ENCODE peak calls at places on chromosome 14, in four cellular contexts. D is K562, F is HepG2, M is H1. S is an unnamed sample.

GRCh38 chr14:95524706-95525512 is 8.5 kb upstream of the SYNE3 start:
- DNase-seq in F (peak), M (no peak), D (no peak), S (no peak)

GRCh38 chr14:70698288-70698687 is 56.6 kb downstream of the TTC9 start:
- DNase-seq in D (peak), F (peak), M (no peak), S (peak)

GRCh38 chr14:32524609-32525391 is 195.7 kb downstream of the AKAP6 start:
- DNase-seq in D (no peak), F (no peak), M (no peak), S (no peak)

GRCh38 chr14:37864861-37865718 is 269.7 kb downstream of the TTC6 start:
- DNase-seq in D (no peak), F (peak), M (no peak), S (peak)

GRCh38 chr14:92959189-92959531 is 36.2 kb downstream of the CHGA start:
- DNase-seq in M (no peak), F (no peak), D (no peak), S (no peak)

GRCh38 chr14:72049462-72049861 is 117.2 kb downstream of the RGS6 start:
- DNase-seq in M (no peak), F (no peak), D (no peak), S (no peak)

GRCh38 chr14:35277179-35277578 is 15.0 kb upstream of the PSMA6 start:
- DNase-seq in M (no peak), F (no peak), D (no peak), S (no peak)

GRCh38 chr14:104342435-104343293 is 204.3 kb downstream of the KIF26A start:
- DNase-seq in D (no peak), M (peak), F (no peak), S (no peak)

GRCh38 chr14:74257078-74257987 is 18.1 kb downstream of the VSX2 start:
- DNase-seq in M (peak), F (no peak), D (peak), S (peak)

GRCh38 chr14:53652068-53652467 is 304.6 kb downstream of the BMP4 start:
- DNase-seq in F (no peak), D (no peak), M (no peak), S (no peak)

GRCh38 chr14:61690982-61691381 is 4.3 kb upstream of the HIF1A start:
- DNase-seq in D (no peak), M (no peak), F (no peak), S (no peak)

GRCh38 chr14:102795060-102795925 is 18.0 kb downstream of the TRAF3 start:
- DNase-seq in D (no peak), F (peak), M (no peak), S (peak)

GRCh38 chr14:24356208-24356607 is 11.8 kb upstream of the NFATC4 start:
- DNase-seq in D (no peak), M (no peak), F (no peak), S (no peak)

GRCh38 chr14:100761481-100761880 is 34.8 kb downstream of the DLK1 start:
- DNase-seq in F (no peak), M (no peak), D (no peak), S (no peak)

GRCh38 chr14:88802596-88802995 is 9.8 kb upstream of the EML5 start:
- DNase-seq in D (no peak), M (no peak), F (no peak), S (no peak)

GRCh38 chr14:64541261-64541970 is 875 bp downstream of the HSPA2 start:
- DNase-seq in F (no peak), D (no peak), M (peak), S (peak)

GRCh38 chr14:68784995-68785816 is 7.7 kb downstream of the ZFP36L1 start:
- DNase-seq in F (no peak), D (no peak), M (peak), S (peak)

GRCh38 chr14:85762523-85762922 is 232.6 kb downstream of the FLRT2 start:
- DNase-seq in M (no peak), F (no peak), D (no peak), S (no peak)

GRCh38 chr14:101233861-101234587 is 327.3 kb upstream of the DIO3 start:
- DNase-seq in F (no peak), D (no peak), M (no peak), S (no peak)

GRCh38 chr14:22545842-22546721 is 42.9 kb downstream of the DAD1 start:
- DNase-seq in M (no peak), D (no peak), F (no peak), S (no peak)
- TF ChIP-seq RNF2 in M (no peak), D (no peak), F (no peak), S (no peak)

GRCh38 chr14:90853116-90853515 is 36.9 kb upstream of the TTC7B start:
- DNase-seq in D (no peak), F (no peak), M (no peak), S (no peak)

GRCh38 chr14:90857866-90858265 is 41.6 kb upstream of the TTC7B start:
- DNase-seq in D (no peak), M (no peak), F (no peak), S (no peak)

DNA sequence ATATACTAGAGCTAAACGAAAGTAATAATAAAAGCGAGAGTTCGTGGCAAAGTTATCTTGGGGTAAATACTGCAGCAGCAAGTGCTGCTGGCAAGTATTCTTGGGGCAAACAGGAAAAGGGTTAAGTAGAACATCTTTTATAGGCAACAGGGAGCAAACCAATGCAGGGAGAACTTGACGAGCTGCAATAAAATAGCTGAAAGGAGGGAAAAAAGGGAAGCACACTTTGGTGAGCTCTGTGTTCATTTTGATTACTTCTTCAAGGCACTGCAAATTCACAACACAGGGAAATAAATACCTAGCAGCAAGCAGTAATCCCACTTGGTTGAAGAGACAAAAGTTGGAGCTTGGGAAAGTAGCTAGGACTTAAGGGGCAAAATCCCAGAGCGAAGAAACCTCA is 42.3 kb upstream of the TTC7B start:
- DNase-seq in D (no peak), M (peak), F (no peak), S (no peak)
- TF ChIP-seq RNF2 in D (no peak), M (no peak), F (no peak), S (no peak)

DNA sequence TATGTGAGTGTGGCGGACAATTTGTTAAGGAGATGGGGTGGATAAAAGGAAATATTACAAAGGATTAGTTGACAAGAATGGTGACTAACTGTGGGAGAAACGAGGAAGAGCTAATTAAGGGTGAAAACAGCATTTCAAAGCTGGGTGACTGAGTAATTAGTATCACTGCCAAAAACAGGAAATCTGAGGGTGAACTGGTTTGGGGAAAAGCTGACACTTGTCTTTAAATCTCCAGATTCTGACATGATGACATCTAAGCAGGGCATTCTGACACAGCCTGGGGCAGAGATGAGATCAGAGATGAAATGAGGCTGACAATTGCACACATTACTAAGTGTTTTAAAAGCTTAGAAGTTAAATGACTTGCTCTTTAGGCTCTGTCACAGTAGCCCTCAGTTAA is 42.5 kb upstream of the CCDC175 start:
- DNase-seq in M (no peak), F (no peak), D (no peak), S (no peak)
- TF ChIP-seq RNF2 in M (no peak), F (no peak), D (no peak), S (no peak)

DNA sequence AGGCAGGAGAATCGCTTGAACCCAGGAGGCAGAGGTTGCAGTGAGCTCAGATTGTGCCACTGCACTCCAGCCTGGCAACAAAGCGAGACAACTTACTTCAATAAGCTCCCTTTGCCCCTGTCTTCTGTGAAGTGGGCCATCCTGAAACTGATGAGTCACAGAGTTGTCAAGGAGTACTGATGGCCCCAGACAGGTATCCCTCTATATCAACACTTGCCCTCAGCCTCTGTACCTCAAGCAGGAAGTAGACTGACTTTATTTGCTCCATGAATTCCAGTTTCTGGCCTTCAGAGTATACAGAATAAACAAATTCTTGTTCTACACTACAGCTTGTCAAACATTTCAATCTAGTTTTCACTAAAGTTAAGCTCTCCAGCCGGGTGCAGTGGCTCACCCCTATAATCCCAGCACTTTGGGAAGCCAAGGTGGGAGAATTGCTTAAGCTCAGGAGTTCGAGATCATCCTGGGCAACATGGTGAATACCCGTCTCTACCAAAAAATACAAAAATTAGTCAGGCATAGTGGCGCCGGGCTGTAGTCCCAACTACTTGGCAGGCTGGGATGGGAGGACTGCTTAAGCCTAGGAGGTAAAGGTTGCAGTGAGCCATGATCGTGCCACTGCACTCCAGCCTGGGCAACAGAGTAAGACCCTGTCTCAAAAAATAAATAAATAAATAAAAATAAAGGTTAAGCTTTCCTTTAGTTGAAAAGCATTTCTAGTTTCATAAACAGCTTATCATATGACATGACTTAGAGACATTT is 16.4 kb upstream of the LRP10 start:
- DNase-seq in F (peak), D (no peak), M (no peak), S (no peak)
- TF ChIP-seq RNF2 in F (no peak), D (no peak), M (no peak), S (no peak)

GRCh38 chr14:97602438-97603117 is 805.4 kb downstream of the VRK1 start:
- DNase-seq in F (no peak), D (no peak), M (no peak), S (no peak)
- TF ChIP-seq RNF2 in F (no peak), D (no peak), M (no peak), S (no peak)

GRCh38 chr14:98168196-98168985 is 1103.6 kb downstream of the BCL11B start:
- DNase-seq in F (no peak), D (no peak), M (no peak), S (no peak)
- TF ChIP-seq RNF2 in F (no peak), D (no peak), M (no peak), S (no peak)

GRCh38 chr14:75831971-75832370 is 149.8 kb downstream of the TGFB3 start:
- DNase-seq in F (no peak), D (peak), M (no peak), S (no peak)

GRCh38 chr14:75829316-75829715 is 152.5 kb downstream of the TGFB3 start:
- DNase-seq in D (no peak), M (no peak), F (no peak), S (no peak)

GRCh38 chr14:75833326-75834020 is 148.3 kb downstream of the TGFB3 start:
- DNase-seq in F (no peak), D (no peak), M (no peak), S (no peak)

GRCh38 chr14:75832621-75833297 is 149.0 kb downstream of the TGFB3 start:
- DNase-seq in F (no peak), D (peak), M (no peak), S (no peak)

GRCh38 chr14:75831455-75831854 is 150.3 kb downstream of the TGFB3 start:
- DNase-seq in D (peak), M (no peak), F (peak), S (peak)
- TF ChIP-seq RNF2 in D (no peak), M (no peak), F (no peak), S (no peak)